ENCODE peak calls at places on chromosomes 7 and 10, in six cellular contexts. U, V, A, P, J and Z are unnamed samples.

GRCh38 chr10:131017566-131018285 is 293.8 kb downstream of the TCERG1L start:
- DNase-seq in J (no peak), U (no peak), A (no peak), V (no peak), P (no peak), Z (no peak)

GRCh38 chr7:68688416-68689086 is 909.7 kb upstream of the AUTS2 start:
- DNase-seq in J (no peak), P (no peak), A (no peak), U (no peak), V (peak; percentile 24), Z (no peak)

GRCh38 chr10:105974803-105975456 is 1189.6 kb downstream of the SORCS1 start:
- DNase-seq in J (no peak), U (no peak), P (no peak), V (peak; percentile 56), A (no peak), Z (no peak)

GRCh38 chr7:15720849-15721471 is 34.5 kb upstream of the MEOX2 start:
- DNase-seq in A (peak; percentile 22), J (no peak), P (no peak), V (peak; percentile 25), U (no peak), Z (peak; percentile 26)

GRCh38 chr10:86375204-86375603 is 8.6 kb upstream of the GRID1 start:
- DNase-seq in A (no peak), J (no peak), P (no peak), U (no peak), V (no peak), Z (no peak)

GRCh38 chr7:116434820-116435341 is 64.7 kb upstream of the CAV2 start:
- DNase-seq in A (no peak), P (no peak), J (no peak), V (no peak), U (no peak), Z (no peak)

GRCh38 chr10:50540069-50540825 is 83.5 kb downstream of the SGMS1 start:
- DNase-seq in P (no peak), U (no peak), A (no peak), V (no peak), J (no peak), Z (no peak)

GRCh38 chr7:112573302-112574039 is 92.7 kb downstream of the LSMEM1 start:
- DNase-seq in P (no peak), U (no peak), V (no peak), A (peak; percentile 14), J (peak; percentile 41), Z (no peak)

GRCh38 chr7:120089968-120090367 is 183.0 kb upstream of the KCND2 start:
- DNase-seq in U (no peak), A (no peak), P (no peak), V (no peak), J (no peak), Z (peak; percentile 64)

GRCh38 chr7:131385039-131385605 is 57.4 kb downstream of the MKLN1 start:
- DNase-seq in J (no peak), U (no peak), A (no peak), V (no peak), P (no peak), Z (no peak)

GRCh38 chr10:621981-622740 is 67.3 kb downstream of the DIP2C start:
- DNase-seq in V (no peak), U (no peak), P (no peak), A (no peak), J (peak; percentile 7), Z (no peak)

GRCh38 chr10:43110318-43111071 is 27.8 kb upstream of the CSGALNACT2 start:
- DNase-seq in U (peak; percentile 83), J (peak; percentile 40), P (no peak), V (no peak), A (no peak), Z (no peak)

GRCh38 chr7:40329601-40330153 is 194.9 kb downstream of the SUGCT start:
- DNase-seq in P (no peak), J (no peak), A (peak; percentile 56), U (no peak), V (peak; percentile 35), Z (no peak)

GRCh38 chr7:148630078-148630477 is 39.5 kb downstream of the C7orf33 start:
- DNase-seq in U (no peak), P (no peak), V (no peak), A (no peak), J (no peak), Z (no peak)

GRCh38 chr10:70843776-70844489 is 28.2 kb downstream of the SGPL1 start:
- DNase-seq in V (no peak), A (no peak), U (no peak), J (no peak), P (no peak), Z (no peak)

GRCh38 chr7:159141159-159141558 is 3.5 kb downstream of the VIPR2 start:
- DNase-seq in A (no peak), P (no peak), U (peak; percentile 29), J (no peak), V (peak; percentile 41), Z (no peak)

GRCh38 chr10:132555648-132556575 is 18.3 kb downstream of the INPP5A start:
- DNase-seq in J (no peak), P (no peak), A (peak; percentile 70), U (no peak), V (no peak), Z (no peak)

GRCh38 chr7:155455776-155456516 is 2.0 kb upstream of the EN2 start:
- DNase-seq in U (no peak), A (no peak), P (no peak), V (no peak), J (no peak), Z (no peak)

GRCh38 chr10:64867501-64867962 is 1346.3 kb downstream of the REEP3 start:
- DNase-seq in P (no peak), J (no peak), A (no peak), U (no peak), V (no peak), Z (no peak)

GRCh38 chr10:131013281-131013680 is 298.2 kb downstream of the TCERG1L start:
- DNase-seq in P (no peak), U (no peak), J (no peak), A (no peak), V (no peak), Z (no peak)

GRCh38 chr10:78806805-78807221 is 262.0 kb upstream of the ZMIZ1 start:
- DNase-seq in P (no peak), U (no peak), J (no peak), A (no peak), V (no peak), Z (no peak)

GRCh38 chr7:130988443-130988842 is 254.4 kb upstream of the KLF14 start:
- DNase-seq in U (no peak), A (no peak), P (no peak), J (no peak), V (peak; percentile 61), Z (no peak)

GRCh38 chr7:122470859-122471258 is 166.3 kb upstream of the FEZF1 start:
- DNase-seq in P (no peak), A (no peak), V (no peak), U (no peak), J (no peak), Z (no peak)

GRCh38 chr10:100103581-100103980 is 21.9 kb upstream of the CPN1 start:
- DNase-seq in J (no peak), A (no peak), P (no peak), V (no peak), U (no peak), Z (no peak)

GRCh38 chr7:139548302-139549028 is 25.0 kb downstream of the CLEC2L start:
- DNase-seq in V (no peak), J (no peak), P (no peak), A (no peak), U (no peak), Z (no peak)

GRCh38 chr10:99982728-99983127 is 27.0 kb downstream of the DNMBP start:
- DNase-seq in A (no peak), V (no peak), J (no peak), P (no peak), U (no peak), Z (no peak)

GRCh38 chr7:121406461-121406860 is 10.4 kb upstream of the FAM3C start:
- DNase-seq in A (no peak), J (no peak), U (no peak), V (no peak), P (no peak), Z (no peak)

GRCh38 chr7:117458977-117459583 is 20.7 kb upstream of the CFTR start:
- DNase-seq in A (peak; percentile 28), P (no peak), J (no peak), U (no peak), V (peak; percentile 44), Z (no peak)
- TF ChIP-seq CTCF in A (peak; percentile 81), P (no peak), J (peak; percentile 8), U (peak; percentile 18), V (peak; percentile 81), Z (peak; percentile 56)

DNA sequence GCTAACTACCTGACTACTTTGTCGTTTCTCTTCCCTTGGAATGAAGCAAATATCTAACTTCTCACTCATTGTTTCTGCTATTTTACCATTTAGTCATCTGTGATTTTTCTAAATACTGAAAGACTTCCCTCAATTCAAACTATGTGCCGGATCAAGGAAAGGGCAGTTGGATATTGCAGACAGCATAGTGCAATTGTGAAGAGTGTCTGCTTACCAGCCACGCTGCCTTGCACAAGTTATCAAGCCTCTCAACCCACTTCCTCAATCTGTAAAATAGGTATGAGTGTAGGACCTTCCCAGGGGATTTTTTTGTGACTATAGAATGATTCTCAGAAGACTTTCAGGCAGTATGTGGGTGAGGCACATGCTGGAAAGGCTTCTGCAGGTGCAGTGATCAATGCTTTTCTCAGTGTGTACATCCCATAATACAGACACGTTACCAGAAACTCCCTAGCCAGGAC is 54.3 kb downstream of the EGFR start:
- DNase-seq in A (peak; percentile 48), V (no peak), U (no peak), P (no peak), J (no peak), Z (no peak)
- H3K4me1 ChIP-seq in A (peaks cover 16% of the 10 kb centered on the region), V (no peaks in the 10 kb centered on the region), U (peaks cover 26% of the 10 kb centered on the region), P (no peaks in the 10 kb centered on the region), J (peaks cover 65% of the 10 kb centered on the region), Z (peaks cover 20% of the 10 kb centered on the region)

DNA sequence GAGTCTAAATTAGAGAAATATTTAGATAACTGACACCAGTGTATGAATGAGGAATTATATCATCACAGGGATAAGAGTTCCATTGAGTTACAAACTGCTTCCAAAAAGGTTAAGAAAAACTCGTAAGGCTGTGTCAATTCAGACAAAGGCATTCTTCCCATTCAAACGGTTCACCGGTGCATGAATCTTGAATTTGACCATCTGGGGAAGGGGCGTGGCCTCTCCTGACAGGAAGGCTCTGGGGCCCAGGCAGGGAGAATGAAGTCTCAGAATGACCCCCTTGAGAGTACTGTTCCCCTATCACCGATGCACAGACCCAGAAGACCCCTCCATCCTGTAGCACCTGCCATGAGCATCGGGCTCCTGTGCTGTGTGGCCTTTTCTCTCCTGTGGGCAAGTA is 70.1 kb upstream of the PRSS58 start:
- DNase-seq in P (no peak), U (no peak), A (peak; percentile 34), J (no peak), V (peak; percentile 67), Z (no peak)
- H3K4me3 ChIP-seq in P (no peak overlapping the region), U (no peak overlapping the region), A (no peak overlapping the region), J (no peak overlapping the region), V (no peak overlapping the region), Z (no peak overlapping the region)

GRCh38 chr7:101913876-101914275 is 96.5 kb downstream of the CUX1 start:
- DNase-seq in A (no peak), J (no peak), U (no peak), V (no peak), P (no peak), Z (no peak)

GRCh38 chr7:101913247-101913721 is 95.9 kb downstream of the CUX1 start:
- DNase-seq in P (no peak), U (peak; percentile 65), V (no peak), A (no peak), J (no peak), Z (no peak)

GRCh38 chr7:101911011-101911799 is 93.8 kb downstream of the CUX1 start:
- DNase-seq in J (no peak), A (no peak), P (no peak), V (peak; percentile 48), U (peak; percentile 88), Z (no peak)

GRCh38 chr7:101912711-101913110 is 95.3 kb downstream of the CUX1 start:
- DNase-seq in V (no peak), P (no peak), A (no peak), J (no peak), U (peak; percentile 66), Z (no peak)

GRCh38 chr7:101911800-101912705 is 94.6 kb downstream of the CUX1 start:
- DNase-seq in U (peak; percentile 80), P (no peak), J (no peak), A (no peak), V (no peak), Z (peak; percentile 74)
- TF ChIP-seq CTCF in U (peak; percentile 35), P (no peak), J (no peak), A (no peak), V (no peak), Z (no peak)